ENCODE peak calls at places on chromosome 12, in four cellular contexts. Q, H, O and Y are unnamed samples.

GRCh38 chr12:26268841-26269553 is 73.6 kb downstream of the SSPN start:
- DNase-seq in Q (no peak), H (no peak), O (peak), Y (no peak)

GRCh38 chr12:110858848-110859247 is 12.1 kb downstream of the CCDC63 start:
- DNase-seq in Q (no peak), H (no peak), O (no peak), Y (no peak)

GRCh38 chr12:16972923-16973770 is 367.2 kb upstream of the LMO3 start:
- DNase-seq in Q (no peak), H (no peak), O (no peak), Y (no peak)

GRCh38 chr12:11863478-11863906 is 207.2 kb upstream of the BCL2L14 start:
- DNase-seq in Q (no peak), H (no peak), O (no peak), Y (no peak)

GRCh38 chr12:121709478-121709890 is 3.1 kb upstream of the TMEM120B start:
- DNase-seq in Q (no peak), H (no peak), O (peak), Y (peak)

GRCh38 chr12:47852096-47852571 is 32.4 kb upstream of the HDAC7 start:
- DNase-seq in Q (peak), H (no peak), O (no peak), Y (no peak)

GRCh38 chr12:26434299-26434915 is 239.0 kb downstream of the SSPN start:
- DNase-seq in Q (peak), H (peak), O (peak), Y (peak)

GRCh38 chr12:51318846-51319570 is 5.0 kb downstream of the BIN2 start:
- DNase-seq in Q (no peak), H (no peak), O (no peak), Y (no peak)

GRCh38 chr12:46233985-46234384 is 34.9 kb downstream of the SLC38A1 start:
- DNase-seq in Q (no peak), H (no peak), O (no peak), Y (no peak)

GRCh38 chr12:114163766-114164165 is 197.6 kb upstream of the RBM19 start:
- DNase-seq in Q (no peak), H (no peak), O (peak), Y (no peak)

GRCh38 chr12:123231931-123232330 is 1.0 kb downstream of the MPHOSPH9 start:
- DNase-seq in Q (no peak), H (no peak), O (no peak), Y (no peak)

GRCh38 chr12:132804426-132804861 is 24.2 kb downstream of the GOLGA3 start:
- DNase-seq in Q (peak), H (no peak), O (no peak), Y (peak)

GRCh38 chr12:21814327-21814726 is 39.8 kb upstream of the KCNJ8 start:
- DNase-seq in Q (no peak), H (no peak), O (no peak), Y (no peak)

GRCh38 chr12:25775968-25776367 is 182.5 kb upstream of the RASSF8 start:
- DNase-seq in Q (no peak), H (no peak), O (peak), Y (peak)

GRCh38 chr12:26090853-26091510 is 33.9 kb downstream of the BHLHE41 start:
- DNase-seq in Q (no peak), H (no peak), O (peak), Y (peak)

GRCh38 chr12:109529618-109530300 is 43.5 kb downstream of the MMAB start:
- DNase-seq in Q (no peak), H (no peak), O (no peak), Y (no peak)

GRCh38 chr12:109879332-109880048 is 851 bp downstream of the GLTP start:
- DNase-seq in Q (no peak), H (no peak), O (no peak), Y (peak)

GRCh38 chr12:124655317-124656213 is 88.2 kb upstream of the NCOR2 start:
- DNase-seq in Q (peak), H (peak), O (peak), Y (peak)

GRCh38 chr12:125734137-125734536 is 668.9 kb downstream of the AACS start:
- DNase-seq in Q (no peak), H (no peak), O (no peak), Y (peak)

GRCh38 chr12:14567311-14568195 is at the start of gene PLBD1:
- DNase-seq in Q (peak), H (peak), O (no peak), Y (peak)

GRCh38 chr12:69553626-69554248 is 31.5 kb upstream of the CCT2 start:
- DNase-seq in Q (no peak), H (no peak), O (peak), Y (peak)

GRCh38 chr12:75633789-75634188 is 122.4 kb upstream of the KRR1 start:
- DNase-seq in Q (no peak), H (no peak), O (no peak), Y (no peak)
- H2AK5ac ChIP-seq in Q (no peak), H (no peak), O (peak), Y (no peak)

GRCh38 chr12:118061876-118062791 is 1.2 kb upstream of the WSB2 start:
- DNase-seq in Q (peak), H (peak), O (peak), Y (peak)
- H2AFZ ChIP-seq in Q (no peak), H (peak), O (peak), Y (peak)

GRCh38 chr12:95553202-95553943 is 2.1 kb upstream of the USP44 start:
- DNase-seq in Q (no peak), H (no peak), O (no peak), Y (no peak)
- H2AK5ac ChIP-seq in Q (no peak), H (no peak), O (no peak), Y (no peak)

DNA sequence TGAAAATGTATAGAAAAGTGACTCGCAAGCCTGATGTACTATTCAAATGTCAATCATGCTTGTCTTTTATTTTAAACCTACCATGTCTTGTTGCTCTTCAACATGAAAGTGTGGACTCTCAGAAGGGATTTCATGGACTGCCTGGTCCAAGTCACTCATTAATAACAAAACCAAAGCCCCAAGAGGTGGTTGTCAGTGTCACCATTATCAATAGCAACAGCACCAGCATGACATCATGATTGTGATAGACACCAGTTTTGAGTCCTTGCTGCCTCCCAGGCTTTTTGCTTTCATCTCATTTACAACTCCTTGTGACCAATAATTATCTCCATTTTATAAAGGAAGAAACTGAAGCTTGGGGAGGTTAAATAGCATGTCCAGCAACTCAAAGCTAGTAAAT is 112.0 kb upstream of the TMPO start:
- DNase-seq in Q (no peak), H (no peak), O (no peak), Y (no peak)
- H2AFZ ChIP-seq in Q (no peak), H (no peak), O (no peak), Y (no peak)

GRCh38 chr12:52927964-52928363 is 21.0 kb upstream of the KRT18 start:
- DNase-seq in Q (no peak), H (no peak), O (no peak), Y (no peak)

GRCh38 chr12:52921488-52922165 is 16.8 kb upstream of the KRT8 start:
- DNase-seq in Q (no peak), H (no peak), O (no peak), Y (no peak)

GRCh38 chr12:52925717-52926595 is 21.1 kb upstream of the KRT8 start:
- DNase-seq in Q (peak), H (no peak), O (no peak), Y (peak)

GRCh38 chr12:52926596-52927241 is 21.8 kb upstream of the KRT8 start:
- DNase-seq in Q (no peak), H (no peak), O (no peak), Y (peak)

GRCh38 chr12:52924764-52925716 is 20.2 kb upstream of the KRT8 start:
- DNase-seq in Q (peak), H (no peak), O (peak), Y (peak)
- H2AK5ac ChIP-seq in Q (no peak), H (peak), O (peak), Y (peak)

DNA sequence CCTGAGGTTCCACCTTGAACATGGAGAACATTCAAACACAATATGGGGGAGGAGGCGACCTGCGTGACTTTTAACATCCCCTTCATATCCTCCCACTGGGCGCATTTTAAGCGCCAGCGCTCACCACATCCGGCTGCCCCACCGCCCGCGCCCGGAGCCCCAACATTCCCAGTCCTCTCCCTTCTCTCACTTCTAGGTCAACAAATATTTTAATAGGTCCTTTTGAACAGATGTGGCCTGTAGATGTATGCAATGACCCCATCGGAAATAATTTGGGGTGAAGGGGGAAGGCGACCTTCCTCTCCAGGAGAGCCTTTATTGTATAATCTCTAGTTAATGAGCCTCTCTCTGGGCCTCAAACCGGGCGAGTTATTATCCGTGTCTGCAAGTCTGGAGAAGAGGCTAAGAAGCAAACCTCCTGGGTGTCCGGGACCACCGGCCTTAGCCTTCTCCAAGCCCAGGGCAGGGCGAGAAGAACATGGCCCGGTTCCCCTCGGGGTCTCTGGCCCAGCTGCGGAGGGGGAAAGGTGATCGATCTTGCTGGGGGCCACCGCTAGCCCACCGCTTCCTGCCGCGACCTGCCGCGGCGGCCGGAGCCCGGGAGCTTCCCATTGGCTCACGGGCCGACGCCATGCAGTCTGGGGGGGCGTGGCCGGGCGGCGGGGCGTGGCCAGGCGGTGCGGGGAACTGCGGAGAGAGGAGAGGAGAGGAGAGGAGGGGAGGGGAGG is 83.2 kb upstream of the HMGA2 start:
- DNase-seq in Q (peak), H (peak), O (peak), Y (peak)
- H2AFZ ChIP-seq in Q (peak), H (peak), O (peak), Y (peak)

GRCh38 chr12:93127582-93128331 is 198.7 kb upstream of the EEA1 start:
- DNase-seq in Q (peak), H (no peak), O (peak), Y (peak)
- H2AK5ac ChIP-seq in Q (no peak), H (no peak), O (peak), Y (no peak)

GRCh38 chr12:67982165-67982563 is 7.1 kb upstream of the IFNG-AS1 start:
- DNase-seq in Q (no peak), H (no peak), O (no peak), Y (no peak)

GRCh38 chr12:67980391-67980790 is 8.9 kb upstream of the IFNG-AS1 start:
- DNase-seq in Q (no peak), H (no peak), O (peak), Y (no peak)

GRCh38 chr12:67986632-67987031 is 2.6 kb upstream of the IFNG-AS1 start:
- DNase-seq in Q (no peak), H (no peak), O (peak), Y (no peak)

GRCh38 chr12:67977668-67978067 is 11.6 kb upstream of the IFNG-AS1 start:
- DNase-seq in Q (no peak), H (no peak), O (no peak), Y (no peak)

GRCh38 chr12:67981236-67982164 is 7.7 kb upstream of the IFNG-AS1 start:
- DNase-seq in Q (no peak), H (no peak), O (peak), Y (peak)
- H2AFZ ChIP-seq in Q (no peak), H (no peak), O (peak), Y (no peak)